ENCODE peak calls at places on chromosome 16, in six cellular contexts. Q is heart left ventricle; P is posterior cingulate gyrus; J is smooth muscle cell of the brain vasculature; M is NCI-H1436; W is activated T-cell treated with anti-CD3 and anti-CD28 coated beads, Interleukin-2, amount 50 U/mL, for 4 hours. U is an unnamed sample.

GRCh38 chr16:49631521-49632041 is 224.3 kb downstream of the ZNF423 start:
- DNase-seq in W (no peak), Q (no peak), J (no peak), M (no peak), P (no peak), U (no peak)

GRCh38 chr16:82801361-82801760 is 174.6 kb downstream of the CDH13 start:
- DNase-seq in M (no peak), Q (no peak), W (no peak), J (no peak), P (no peak), U (no peak)

GRCh38 chr16:55001931-55002330 is 71.3 kb downstream of the IRX5 start:
- DNase-seq in M (no peak), J (no peak), W (no peak), P (no peak), Q (no peak), U (no peak)

GRCh38 chr16:15618392-15618791 is 24.6 kb downstream of the MARF1 start:
- DNase-seq in Q (no peak), J (no peak), P (no peak), W (no peak), M (no peak), U (no peak)

GRCh38 chr16:69328854-69329316 is 1.5 kb downstream of the PDF start:
- DNase-seq in M (no peak), W (no peak), J (peak; percentile 40), Q (no peak), P (no peak), U (no peak)

GRCh38 chr16:1642148-1642547 is 30.0 kb downstream of the CRAMP1 start:
- DNase-seq in Q (peak; percentile 78), M (no peak), P (peak; percentile 78), W (no peak), J (no peak), U (no peak)

GRCh38 chr16:86700396-86700945 is 122.1 kb downstream of the FOXL1 start:
- DNase-seq in P (no peak), Q (no peak), M (no peak), W (no peak), J (no peak), U (no peak)

GRCh38 chr16:87063543-87063942 is 253.6 kb downstream of the C16orf95 start:
- DNase-seq in P (no peak), J (no peak), M (no peak), Q (no peak), W (no peak), U (no peak)

GRCh38 chr16:65224471-65224870 is 102.6 kb upstream of the CDH11 start:
- DNase-seq in Q (no peak), W (no peak), J (no peak), M (no peak), P (no peak), U (no peak)

GRCh38 chr16:29775742-29776408 is 2.2 kb upstream of the ZG16 start:
- DNase-seq in M (no peak), W (no peak), Q (no peak), J (no peak), P (no peak), U (no peak)

GRCh38 chr16:14196011-14196410 is 124.9 kb downstream of the MRTFB start:
- DNase-seq in W (no peak), P (no peak), J (no peak), Q (no peak), M (no peak), U (no peak)

GRCh38 chr16:67441289-67441753 is 10.4 kb downstream of the HSD11B2 start:
- DNase-seq in W (no peak), M (peak; percentile 13), Q (peak; percentile 69), P (peak; percentile 31), J (no peak), U (no peak)

GRCh38 chr16:89119161-89119621 is 25.5 kb downstream of the ACSF3 start:
- DNase-seq in J (no peak), P (no peak), Q (peak; percentile 9), W (no peak), M (no peak), U (no peak)

GRCh38 chr16:88685156-88686061 is 898 bp downstream of the SNAI3 start:
- DNase-seq in W (peak; percentile 62), P (peak; percentile 34), J (no peak), Q (no peak), M (peak; percentile 36), U (peak; percentile 46)

GRCh38 chr16:88611220-88611821 is 27.1 kb upstream of the IL17C start:
- DNase-seq in J (no peak), W (no peak), M (no peak), P (peak; percentile 36), Q (no peak), U (no peak)

GRCh38 chr16:69131749-69132423 is 502 bp downstream of the CHTF8 start:
- DNase-seq in Q (peak; percentile 82), P (peak; percentile 54), M (peak; percentile 73), W (peak; percentile 72), J (peak; percentile 39), U (peak; percentile 65)